ENCODE peak calls at places on chromosomes 13 and 19, in four cellular contexts. M is AG09319, O is thoracic aorta, P is renal cortical epithelial cell. L is an unnamed sample.

GRCh38 chr13:50793026-50793425 is 50.5 kb downstream of the DLEU7 start:
- DNase-seq in O (no peak), P (no peak), M (no peak), L (no peak)

GRCh38 chr19:38852231-38853044 is 2.7 kb upstream of the HNRNPL start:
- DNase-seq in M (no peak), P (peak), O (peak), L (peak)

GRCh38 chr19:55304279-55304978 is 20.6 kb downstream of the BRSK1 start:
- DNase-seq in O (no peak), P (no peak), M (no peak), L (no peak)

GRCh38 chr13:78060966-78061365 is 142.3 kb upstream of the EDNRB start:
- DNase-seq in P (no peak), O (no peak), M (no peak), L (no peak)

GRCh38 chr13:99063952-99064351 is 86.1 kb upstream of the DOCK9 start:
- DNase-seq in O (no peak), M (no peak), P (peak), L (no peak)

GRCh38 chr19:4456566-4456842 is 1.1 kb downstream of the UBXN6 start:
- DNase-seq in M (no peak), P (peak), O (no peak), L (no peak)

GRCh38 chr19:632228-633067 is 889 bp downstream of the POLRMT start:
- DNase-seq in O (no peak), P (peak), M (no peak), L (no peak)

GRCh38 chr13:73967397-73968165 is 166.6 kb downstream of the KLF12 start:
- DNase-seq in M (no peak), O (no peak), P (peak), L (no peak)

GRCh38 chr19:1392407-1392806 is 8.7 kb downstream of the NDUFS7 start:
- DNase-seq in O (no peak), P (no peak), M (no peak), L (no peak)

GRCh38 chr19:52397310-52398090 is at the start of gene ZNF528:
- DNase-seq in P (peak), O (peak), M (peak), L (peak)

GRCh38 chr13:19860884-19861655 is 2.4 kb downstream of the ZMYM5 start:
- DNase-seq in P (peak), O (no peak), M (no peak), L (no peak)

GRCh38 chr19:41705393-41706174 is 2.8 kb upstream of the CEACAM5 start:
- DNase-seq in P (no peak), M (no peak), O (no peak), L (no peak)

GRCh38 chr13:112733112-112733511 is 43.3 kb downstream of the ATP11A start:
- DNase-seq in O (no peak), P (no peak), M (no peak), L (no peak)

GRCh38 chr13:59510377-59510776 is 653.4 kb downstream of the DIAPH3 start:
- DNase-seq in P (no peak), O (no peak), M (no peak), L (no peak)

GRCh38 chr19:18699403-18700054 is 16.0 kb downstream of the CRTC1 start:
- DNase-seq in P (no peak), O (no peak), M (no peak), L (no peak)

GRCh38 chr13:39377699-39378098 is 225.3 kb downstream of the LHFPL6 start:
- DNase-seq in O (no peak), P (no peak), M (no peak), L (no peak)

GRCh38 chr19:42022616-42023015 is 28.6 kb upstream of the ATP1A3 start:
- DNase-seq in O (no peak), P (no peak), M (no peak), L (no peak)

GRCh38 chr19:53394522-53394973 is 401 bp upstream of the ZNF765 start:
- DNase-seq in O (peak), M (peak), P (no peak), L (peak)

GRCh38 chr13:110249326-110249725 is 57.6 kb downstream of the COL4A1 start:
- DNase-seq in M (no peak), O (no peak), P (no peak), L (no peak)

GRCh38 chr19:5671600-5671999 is 8.7 kb downstream of the MICOS13 start:
- DNase-seq in M (no peak), P (no peak), O (no peak), L (no peak)

GRCh38 chr19:7699003-7699402 is 2.9 kb downstream of the FCER2 start:
- DNase-seq in M (no peak), O (no peak), P (no peak), L (no peak)

GRCh38 chr13:90020536-90020935 is 1327.0 kb upstream of the MIR17HG start:
- DNase-seq in O (no peak), P (no peak), M (no peak), L (no peak)

GRCh38 chr19:38803543-38803942 is 9.2 kb downstream of the LGALS4 start:
- DNase-seq in M (no peak), P (no peak), O (no peak), L (no peak)